ENCODE peak calls at places on chromosomes 7 and 10, in seven cellular contexts. A is hepatocyte; L is amniotic epithelial cell; T is iris pigment epithelial cell; W is activated T-cell treated with anti-CD3 and anti-CD28 coated beads, Interleukin-2, amount 50 U/mL, for 1 hour; P is NCI-H748 treated with DMSO at 0.1 percent for 48 hours; N is endothelial cell. B is an unnamed sample.

GRCh38 chr7:76196786-76197185 is 4.9 kb upstream of the SRRM3 start:
- DNase-seq in A (no peak), L (no peak), T (no peak), W (no peak), P (no peak), N (no peak), B (no peak)

GRCh38 chr7:157279973-157280841 is 56.6 kb upstream of the DNAJB6 start:
- DNase-seq in A (no peak), L (no peak), T (no peak), W (no peak), P (no peak), N (no peak), B (no peak)

GRCh38 chr7:23107781-23108180 is 2.2 kb downstream of the KLHL7 start:
- DNase-seq in A (no peak), L (no peak), T (no peak), W (no peak), P (no peak), N (no peak), B (no peak)

GRCh38 chr10:100506596-100507356 is 12.9 kb downstream of the SEC31B start:
- DNase-seq in A (no peak), L (peak), T (peak), W (no peak), P (no peak), N (no peak), B (no peak)

GRCh38 chr10:69160809-69161225 is 19.2 kb upstream of the SUPV3L1 start:
- DNase-seq in A (no peak), L (peak), T (peak), W (no peak), P (no peak), N (no peak), B (no peak)

GRCh38 chr10:104557966-104558365 is 83.1 kb upstream of the SORCS3 start:
- DNase-seq in A (no peak), L (no peak), T (no peak), W (no peak), P (no peak), N (no peak), B (no peak)

GRCh38 chr10:36469585-36469984 is 655.8 kb upstream of the ANKRD30A start:
- DNase-seq in A (no peak), L (no peak), T (peak), W (no peak), P (no peak), N (no peak), B (no peak)

GRCh38 chr10:34710391-34710751 is 104.7 kb downstream of the PARD3 start:
- DNase-seq in A (no peak), L (peak), T (peak), W (no peak), P (no peak), N (no peak), B (no peak)

GRCh38 chr7:8125680-8126444 is 136.1 kb downstream of the ICA1 start:
- DNase-seq in A (no peak), L (no peak), T (no peak), W (peak), P (no peak), N (no peak), B (peak)

GRCh38 chr7:141014091-141014490 is 661 bp downstream of the MRPS33 start:
- DNase-seq in A (no peak), L (peak), T (peak), W (no peak), P (no peak), N (no peak), B (no peak)

GRCh38 chr7:98242934-98243333 is 9.1 kb downstream of the TECPR1 start:
- DNase-seq in A (no peak), L (no peak), T (no peak), W (no peak), P (no peak), N (no peak), B (no peak)

GRCh38 chr7:150946826-150947750 is 31.0 kb downstream of the KCNH2 start:
- DNase-seq in A (no peak), L (no peak), T (no peak), W (peak), P (no peak), N (no peak), B (peak)

GRCh38 chr7:3880221-3880935 is 579.3 kb downstream of the SDK1 start:
- DNase-seq in A (no peak), L (no peak), T (no peak), W (no peak), P (peak), N (no peak), B (no peak)

GRCh38 chr10:123295644-123296043 is 141.4 kb downstream of the BUB3 start:
- DNase-seq in A (no peak), L (no peak), T (no peak), W (no peak), P (no peak), N (no peak), B (no peak)

GRCh38 chr7:139526578-139527544 is 3.4 kb downstream of the CLEC2L start:
- DNase-seq in A (peak), L (peak), T (peak), W (no peak), P (no peak), N (no peak), B (no peak)

GRCh38 chr10:110459600-110459999 is 38.1 kb upstream of the DUSP5 start:
- DNase-seq in A (no peak), L (no peak), T (no peak), W (no peak), P (no peak), N (no peak), B (peak)

GRCh38 chr10:105691811-105692210 is 1050.7 kb downstream of the SORCS3 start:
- DNase-seq in A (peak), L (peak), T (peak), W (no peak), P (peak), N (peak), B (no peak)

GRCh38 chr10:49508654-49509053 is 30.3 kb downstream of the ERCC6 start:
- DNase-seq in A (no peak), L (no peak), T (no peak), W (no peak), P (no peak), N (no peak), B (no peak)

GRCh38 chr10:68047554-68048327 is 27.3 kb downstream of the HERC4 start:
- DNase-seq in A (no peak), L (no peak), T (peak), W (no peak), P (no peak), N (no peak), B (no peak)

GRCh38 chr10:44963772-44964633 is 4.4 kb downstream of the RASSF4 start:
- DNase-seq in A (peak), L (no peak), T (no peak), W (no peak), P (no peak), N (no peak), B (no peak)

GRCh38 chr10:7184660-7185366 is 226.0 kb downstream of the SFMBT2 start:
- DNase-seq in A (no peak), L (no peak), T (no peak), W (no peak), P (no peak), N (no peak), B (no peak)

GRCh38 chr10:86391986-86392722 is 25.6 kb upstream of the GRID1 start:
- DNase-seq in A (no peak), L (no peak), T (no peak), W (no peak), P (no peak), N (no peak), B (no peak)

GRCh38 chr10:77283326-77283725 is 354.3 kb downstream of the KCNMA1 start:
- DNase-seq in A (no peak), L (no peak), T (no peak), W (no peak), P (no peak), N (no peak), B (no peak)

GRCh38 chr10:25758041-25758457 is 176.0 kb upstream of the MYO3A start:
- DNase-seq in A (peak), L (peak), T (peak), W (no peak), P (peak), N (peak), B (no peak)

GRCh38 chr7:24701232-24701898 is 55.9 kb downstream of the GSDME start:
- DNase-seq in A (peak), L (peak), T (peak), W (no peak), P (no peak), N (no peak), B (no peak)

GRCh38 chr10:90856964-90857634 is 740 bp downstream of the HTR7 start:
- DNase-seq in A (no peak), L (no peak), T (no peak), W (no peak), P (no peak), N (peak), B (peak)

B was measured in activated naive CD8-positive, alpha-beta T cell treated with anti-CD3 and anti-CD28 coated beads, Interleukin-2, amount 10 ng/mL, durations not matched to agents 7 days and 5 days.